ENCODE peak calls at places on chromosomes 5 and 9, in seven cellular contexts. Y is mammary epithelial cell, T is HCT116, Z is GM23338, Q is hepatocyte, G is A673, J is GM23248. A is an unnamed sample.

GRCh38 chr5:55773057-55773456 is 35.2 kb downstream of the DDX4 start:
- DNase-seq in Y (peak), T (no peak), Z (no peak), Q (no peak), G (no peak), J (no peak), A (peak)

GRCh38 chr9:135811796-135812195 is 95.5 kb downstream of the CAMSAP1 start:
- DNase-seq in Y (no peak), T (no peak), Z (no peak), Q (no peak), G (no peak), J (no peak), A (no peak)

GRCh38 chr9:126536836-126537465 is 76.8 kb upstream of the LMX1B start:
- DNase-seq in Y (no peak), T (no peak), Z (no peak), Q (no peak), G (no peak), J (no peak), A (no peak)

GRCh38 chr9:69193685-69194032 is 19.6 kb downstream of the TJP2 start:
- DNase-seq in Y (no peak), T (no peak), Z (peak), Q (no peak), G (no peak), J (no peak), A (no peak)

GRCh38 chr5:66646570-66646969 is 50.4 kb downstream of the MAST4 start:
- DNase-seq in Y (no peak), T (no peak), Z (no peak), Q (no peak), G (no peak), J (peak), A (peak)

GRCh38 chr9:112535811-112536210 is 49.2 kb downstream of the KIAA1958 start:
- DNase-seq in Y (no peak), T (no peak), Z (no peak), Q (no peak), G (peak), J (peak), A (peak)

GRCh38 chr5:107274576-107274975 is 396.2 kb downstream of the EFNA5 start:
- DNase-seq in Y (no peak), T (no peak), Z (no peak), Q (no peak), G (no peak), J (no peak), A (peak)

GRCh38 chr9:111759762-111760639 is 34.7 kb downstream of the SHOC1 start:
- DNase-seq in Y (peak), T (peak), Z (peak), Q (peak), G (peak), J (peak), A (peak)

GRCh38 chr9:26131891-26132290 is 453.6 kb upstream of the TUSC1 start:
- DNase-seq in Y (no peak), T (no peak), Z (no peak), Q (no peak), G (no peak), J (peak), A (peak)

GRCh38 chr5:141657937-141658545 is 6.8 kb upstream of the FCHSD1 start:
- DNase-seq in Y (peak), T (peak), Z (no peak), Q (no peak), G (no peak), J (peak), A (peak)

GRCh38 chr9:38154501-38155421 is 85.7 kb upstream of the SHB start:
- DNase-seq in Y (peak), T (no peak), Z (no peak), Q (no peak), G (no peak), J (no peak), A (no peak)

GRCh38 chr5:111198281-111198948 is 25.8 kb upstream of the CAMK4 start:
- DNase-seq in Y (no peak), T (no peak), Z (peak), Q (no peak), G (no peak), J (no peak), A (no peak)

GRCh38 chr9:93232388-93232965 is 48.5 kb downstream of the WNK2 start:
- DNase-seq in Y (no peak), T (no peak), Z (no peak), Q (no peak), G (no peak), J (no peak), A (no peak)

GRCh38 chr5:135225856-135226560 is 173.0 kb downstream of the MACROH2A1 start:
- DNase-seq in Y (no peak), T (no peak), Z (peak), Q (no peak), G (no peak), J (no peak), A (no peak)

GRCh38 chr5:135308245-135308644 is 90.8 kb downstream of the MACROH2A1 start:
- DNase-seq in Y (peak), T (no peak), Z (no peak), Q (peak), G (no peak), J (peak), A (peak)

GRCh38 chr9:85541876-85542275 is 199.9 kb downstream of the AGTPBP1 start:
- DNase-seq in Y (no peak), T (no peak), Z (peak), Q (no peak), G (no peak), J (no peak), A (no peak)

GRCh38 chr5:172335721-172336120 is 52.2 kb upstream of the UBTD2 start:
- DNase-seq in Y (peak), T (no peak), Z (no peak), Q (no peak), G (no peak), J (no peak), A (no peak)

GRCh38 chr9:124805186-124805585 is 28.3 kb downstream of the OLFML2A start:
- DNase-seq in Y (no peak), T (no peak), Z (no peak), Q (no peak), G (peak), J (no peak), A (no peak)

GRCh38 chr9:38015267-38015666 is 53.8 kb downstream of the SHB start:
- DNase-seq in Y (no peak), T (no peak), Z (no peak), Q (no peak), G (no peak), J (no peak), A (no peak)

GRCh38 chr5:133404724-133405123 is 207.6 kb downstream of the FSTL4 start:
- DNase-seq in Y (no peak), T (no peak), Z (peak), Q (no peak), G (peak), J (peak), A (peak)

GRCh38 chr5:175653763-175654162 is 4.1 kb upstream of the HRH2 start:
- DNase-seq in Y (no peak), T (no peak), Z (no peak), Q (no peak), G (no peak), J (no peak), A (no peak)

GRCh38 chr5:83255268-83255667 is 177.9 kb downstream of the XRCC4 start:
- DNase-seq in Y (peak), T (no peak), Z (no peak), Q (no peak), G (no peak), J (peak), A (peak)

GRCh38 chr5:23740029-23740428 is 232.6 kb downstream of the PRDM9 start:
- DNase-seq in Y (no peak), T (no peak), Z (no peak), Q (no peak), G (no peak), J (no peak), A (no peak)

GRCh38 chr5:168086104-168086610 is 205.3 kb upstream of the WWC1 start:
- DNase-seq in Y (peak), T (no peak), Z (peak), Q (peak), G (peak), J (peak), A (no peak)

GRCh38 chr5:63686938-63687337 is 275.3 kb downstream of the HTR1A start:
- DNase-seq in Y (no peak), T (no peak), Z (no peak), Q (peak), G (no peak), J (no peak), A (no peak)

GRCh38 chr5:56291058-56291404 is 57.9 kb upstream of the ANKRD55 start:
- DNase-seq in Y (no peak), T (no peak), Z (no peak), Q (no peak), G (no peak), J (no peak), A (no peak)

GRCh38 chr9:128162215-128163026 is 2.4 kb downstream of the BBLN start:
- DNase-seq in Y (no peak), T (no peak), Z (no peak), Q (no peak), G (no peak), J (peak), A (peak)

GRCh38 chr5:132022737-132023136 is 11.3 kb upstream of the ACSL6 start:
- DNase-seq in Y (peak), T (no peak), Z (no peak), Q (no peak), G (no peak), J (peak), A (no peak)

GRCh38 chr5:14143843-14144585 is 872 bp downstream of the TRIO start:
- DNase-seq in Y (peak), T (no peak), Z (peak), Q (peak), G (peak), J (peak), A (no peak)

GRCh38 chr5:147407094-147407681 is 102.7 kb downstream of the DPYSL3 start:
- DNase-seq in Y (no peak), T (no peak), Z (no peak), Q (peak), G (no peak), J (peak), A (peak)

GRCh38 chr5:102617187-102617856 is 118.5 kb upstream of the SLCO6A1 start:
- DNase-seq in Y (no peak), T (no peak), Z (no peak), Q (no peak), G (no peak), J (peak), A (peak)

GRCh38 chr9:137461663-137462395 is 2.7 kb upstream of the NSMF start:
- DNase-seq in Y (no peak), T (peak), Z (peak), Q (peak), G (peak), J (no peak), A (no peak)

GRCh38 chr9:121154782-121155181 is 46.9 kb downstream of the RAB14 start:
- DNase-seq in Y (peak), T (peak), Z (no peak), Q (peak), G (no peak), J (no peak), A (no peak)

GRCh38 chr5:154465169-154465568 is 12.9 kb downstream of the HAND1 start:
- DNase-seq in Y (peak), T (peak), Z (no peak), Q (no peak), G (no peak), J (peak), A (peak)

GRCh38 chr9:89610391-89610925 is 5.6 kb downstream of the GADD45G start:
- DNase-seq in Y (no peak), T (no peak), Z (no peak), Q (no peak), G (no peak), J (no peak), A (no peak)

GRCh38 chr9:27369591-27369990 is 72.6 kb upstream of the EQTN start:
- DNase-seq in Y (no peak), T (no peak), Z (peak), Q (no peak), G (no peak), J (no peak), A (no peak)

GRCh38 chr9:136753371-136754058 is 4.5 kb downstream of the LCN8 start:
- DNase-seq in Y (no peak), T (no peak), Z (no peak), Q (no peak), G (no peak), J (no peak), A (no peak)

GRCh38 chr5:124789104-124789605 is 42.7 kb upstream of the ZNF608 start:
- DNase-seq in Y (no peak), T (no peak), Z (no peak), Q (no peak), G (no peak), J (peak), A (no peak)

GRCh38 chr5:150320048-150320555 is 17.4 kb upstream of the ARSI start:
- DNase-seq in Y (peak), T (no peak), Z (no peak), Q (peak), G (no peak), J (peak), A (peak)

DNA sequence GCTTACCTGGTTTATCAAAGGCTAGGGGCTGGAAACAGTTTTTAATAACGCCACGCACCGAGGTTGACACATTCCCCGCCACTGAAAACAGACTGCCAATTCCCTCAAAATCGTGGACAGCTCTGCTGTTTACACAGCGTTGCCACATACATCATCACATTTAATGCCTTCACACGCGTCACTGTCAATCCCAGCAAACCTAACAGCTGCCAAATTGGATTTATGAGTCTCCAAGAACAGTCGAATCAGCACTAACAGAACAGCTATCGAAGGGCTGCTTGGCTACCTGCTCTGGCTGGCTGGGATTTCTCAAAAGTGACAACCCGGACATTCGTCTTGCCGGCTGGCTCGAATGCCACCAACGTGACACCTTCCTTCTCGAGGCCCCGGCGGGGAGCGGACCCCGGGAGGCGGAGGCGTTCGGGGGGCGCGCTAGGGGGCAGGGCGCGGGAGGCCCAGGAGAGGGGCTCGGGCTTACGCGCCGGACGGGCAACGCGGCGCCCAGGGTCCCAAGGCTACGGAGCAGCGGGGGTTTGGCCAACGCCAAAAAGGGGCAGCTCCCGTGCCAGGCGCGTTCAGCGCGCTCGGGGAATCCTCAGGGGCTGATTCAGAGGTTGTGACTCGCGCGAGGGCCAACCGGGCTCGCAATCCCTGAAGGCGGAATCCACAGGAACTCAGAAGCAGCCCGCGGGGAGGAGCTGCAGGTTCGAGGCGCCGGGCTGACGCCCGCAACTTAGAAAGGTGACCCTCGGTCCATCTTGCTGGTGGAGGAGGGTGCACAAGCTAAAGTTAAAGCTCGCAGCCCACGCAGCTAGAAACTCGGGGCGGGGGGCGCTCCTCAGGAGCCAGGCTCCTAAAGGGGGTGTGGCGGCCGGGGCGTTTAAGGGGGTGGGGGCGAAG is 1.2 kb downstream of the CDC14B start:
- DNase-seq in Y (peak), T (no peak), Z (peak), Q (peak), G (peak), J (peak), A (peak)
- TF ChIP-seq EZH2 in Y (no peak), T (no peak), Z (no peak), Q (no peak), G (no peak), J (no peak), A (no peak)

GRCh38 chr5:115181757-115182156 is 12.0 kb upstream of the TRIM36 start:
- DNase-seq in Y (no peak), T (no peak), Z (no peak), Q (no peak), G (no peak), J (no peak), A (no peak)

GRCh38 chr5:115179068-115179958 is 9.6 kb upstream of the TRIM36 start:
- DNase-seq in Y (no peak), T (no peak), Z (peak), Q (peak), G (no peak), J (peak), A (no peak)

GRCh38 chr5:115184780-115185179 is 15.1 kb upstream of the TRIM36 start:
- DNase-seq in Y (no peak), T (no peak), Z (no peak), Q (no peak), G (no peak), J (peak), A (peak)

DNA sequence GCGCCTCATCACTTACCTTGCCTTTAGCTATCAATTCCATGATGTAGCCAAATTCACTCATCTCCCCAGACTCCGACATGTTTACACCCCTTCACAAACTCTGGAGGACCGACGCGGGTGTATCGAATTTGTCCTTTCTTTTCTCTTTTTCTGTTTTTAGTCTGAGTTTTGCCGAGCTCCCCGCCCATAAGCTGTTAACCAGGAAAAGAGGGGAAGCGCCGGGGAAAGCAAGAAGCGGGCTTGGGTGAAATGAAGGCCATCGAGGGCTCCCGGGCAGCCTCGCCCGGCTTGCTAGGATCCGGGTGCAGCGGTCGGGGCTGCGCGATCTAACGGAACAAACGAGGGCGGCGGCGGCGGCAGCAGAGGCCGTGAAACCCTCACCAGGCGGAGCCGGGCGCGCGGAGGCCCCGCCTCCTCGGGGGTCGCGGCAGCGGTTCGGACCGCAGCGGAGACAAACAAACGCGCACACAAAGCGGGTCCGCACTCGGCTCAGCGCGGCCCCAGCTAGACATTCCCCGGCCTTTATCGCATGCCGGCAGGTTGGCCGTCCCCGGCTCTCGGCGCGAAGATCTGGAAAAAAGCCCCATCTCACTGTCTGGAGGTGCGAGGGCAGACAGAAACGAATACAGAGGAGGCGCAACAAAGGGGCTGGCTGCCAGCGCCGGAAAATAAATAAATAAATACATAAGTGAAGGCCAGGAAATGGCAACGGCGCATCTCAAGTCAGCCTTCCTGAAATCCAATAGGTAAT is 10.4 kb upstream of the TRIM36 start:
- DNase-seq in Y (peak), T (no peak), Z (peak), Q (peak), G (peak), J (peak), A (peak)
- TF ChIP-seq EZH2 in Y (no peak), T (no peak), Z (peak), Q (peak), G (no peak), J (peak), A (peak)

GRCh38 chr9:34591091-34591910 is 1.8 kb upstream of the CNTFR start:
- DNase-seq in Y (peak), T (peak), Z (peak), Q (peak), G (peak), J (peak), A (peak)
- TF ChIP-seq EZH2 in Y (peak), T (no peak), Z (peak), Q (peak), G (no peak), J (no peak), A (peak)

GRCh38 chr5:77629553-77630245 is 8.8 kb downstream of the OTP start:
- DNase-seq in Y (no peak), T (no peak), Z (peak), Q (no peak), G (no peak), J (peak), A (no peak)
- TF ChIP-seq EZH2 in Y (peak), T (no peak), Z (peak), Q (no peak), G (no peak), J (no peak), A (peak)